ENCODE peak calls at places on chromosomes 5 and 9, in five cellular contexts. Z is H1, W is GM12878, M is K562, E is HepG2. N is an unnamed sample.

GRCh38 chr9:128027166-128027539 is 40.0 kb downstream of the NAIF1 start:
- DNase-seq in Z (no peak), W (no peak), M (no peak), E (no peak), N (no peak)

GRCh38 chr5:84059672-84060071 is 325.0 kb downstream of the EDIL3 start:
- DNase-seq in Z (no peak), W (no peak), M (no peak), E (no peak), N (no peak)

GRCh38 chr5:150075806-150076205 is 10.5 kb downstream of the CSF1R start:
- DNase-seq in Z (peak; percentile 32), W (no peak), M (peak; percentile 27), E (no peak), N (no peak)

GRCh38 chr5:128965011-128965637 is at the start of gene SLC27A6:
- DNase-seq in Z (peak; percentile 82), W (no peak), M (peak; percentile 75), E (no peak), N (peak; percentile 78)

GRCh38 chr5:153476767-153477166 is 13.7 kb upstream of the GRIA1 start:
- DNase-seq in Z (no peak), W (no peak), M (no peak), E (no peak), N (peak; percentile 38)

GRCh38 chr5:1223278-1223670 is 1.9 kb upstream of the SLC6A18 start:
- DNase-seq in Z (no peak), W (no peak), M (no peak), E (no peak), N (no peak)

GRCh38 chr5:149932445-149933350 is 11.9 kb downstream of the PDE6A start:
- DNase-seq in Z (peak; percentile 72), W (no peak), M (no peak), E (peak; percentile 13), N (peak; percentile 72)

GRCh38 chr9:31304576-31304975 is 1079.9 kb upstream of the ACO1 start:
- DNase-seq in Z (no peak), W (no peak), M (no peak), E (no peak), N (no peak)

GRCh38 chr9:105344283-105344682 is 99.8 kb downstream of the SLC44A1 start:
- DNase-seq in Z (no peak), W (no peak), M (no peak), E (no peak), N (no peak)

GRCh38 chr5:73103885-73104284 is 16.5 kb upstream of the TMEM171 start:
- DNase-seq in Z (no peak), W (no peak), M (no peak), E (no peak), N (no peak)

GRCh38 chr5:112154940-112155686 is 264.0 kb downstream of the EPB41L4A start:
- DNase-seq in Z (no peak), W (no peak), M (no peak), E (no peak), N (no peak)

GRCh38 chr9:72551306-72551705 is 29.9 kb downstream of the TMC1 start:
- DNase-seq in Z (no peak), W (no peak), M (no peak), E (no peak), N (no peak)

GRCh38 chr5:63262191-63262981 is 683.8 kb downstream of the LRRC70 start:
- DNase-seq in Z (no peak), W (no peak), M (no peak), E (no peak), N (no peak)

GRCh38 chr5:42089705-42090104 is 164.6 kb downstream of the FBXO4 start:
- DNase-seq in Z (no peak), W (no peak), M (no peak), E (no peak), N (no peak)

GRCh38 chr5:178389796-178390195 is 157.2 kb upstream of the PHYKPL start:
- DNase-seq in Z (no peak), W (no peak), M (no peak), E (no peak), N (no peak)

GRCh38 chr5:27414099-27414498 is 375.7 kb upstream of the CDH9 start:
- DNase-seq in Z (no peak), W (no peak), M (no peak), E (no peak), N (no peak)

GRCh38 chr5:157361865-157362465 is 96.0 kb downstream of the CYFIP2 start:
- DNase-seq in Z (no peak), W (no peak), M (peak; percentile 70), E (no peak), N (no peak)

GRCh38 chr5:159497221-159497620 is 166.9 kb upstream of the IL12B start:
- DNase-seq in Z (no peak), W (no peak), M (no peak), E (no peak), N (no peak)

GRCh38 chr9:75930766-75931311 is 40.4 kb downstream of the PCSK5 start:
- DNase-seq in Z (no peak), W (no peak), M (no peak), E (no peak), N (no peak)

GRCh38 chr9:26551971-26552370 is 340.6 kb downstream of the CAAP1 start:
- DNase-seq in Z (no peak), W (no peak), M (no peak), E (no peak), N (no peak)

GRCh38 chr9:136409557-136410455 is 608 bp downstream of the ENTR1 start:
- DNase-seq in Z (peak; percentile 60), W (no peak), M (peak; percentile 32), E (peak; percentile 30), N (peak; percentile 48)

GRCh38 chr9:133377721-133378216 is 1.6 kb downstream of the STKLD1 start:
- DNase-seq in Z (no peak), W (no peak), M (peak; percentile 70), E (peak; percentile 62), N (no peak)

GRCh38 chr5:93209476-93209875 is 371.5 kb downstream of the NR2F1-AS1 start:
- DNase-seq in Z (no peak), W (no peak), M (no peak), E (no peak), N (no peak)

GRCh38 chr9:129596541-129597328 is 24.2 kb downstream of the C9orf50 start:
- DNase-seq in Z (peak; percentile 85), W (no peak), M (no peak), E (peak; percentile 82), N (peak; percentile 88)

DNA sequence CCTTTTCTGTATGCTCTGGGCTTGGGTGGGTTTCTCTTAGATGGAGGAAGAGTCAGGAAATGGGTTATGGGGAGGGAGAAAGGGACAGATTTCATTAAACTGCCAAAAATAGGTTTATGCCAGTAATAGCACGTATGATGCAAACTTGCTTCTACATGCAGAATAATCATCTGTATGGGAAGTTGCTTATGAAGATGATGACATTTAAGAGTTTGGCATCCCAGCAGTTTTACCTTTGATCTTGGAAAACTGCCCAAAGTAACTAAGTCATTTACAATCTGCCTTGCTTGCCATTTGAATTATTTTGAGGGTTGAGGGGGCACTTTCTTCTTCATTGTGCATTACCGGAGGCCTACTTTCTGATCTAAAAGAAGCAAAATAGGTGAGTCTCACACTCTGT is 282.9 kb upstream of the ANKRD55 start:
- DNase-seq in Z (no peak), W (no peak), M (no peak), E (no peak), N (no peak)
- TF ChIP-seq CREB1 in Z (no peak), W (no peak), M (no peak), E (no peak), N (no peak)

GRCh38 chr5:158421329-158421728 is 562.4 kb upstream of the CLINT1 start:
- DNase-seq in Z (no peak), W (no peak), M (no peak), E (no peak), N (no peak)
- H3K4me2 ChIP-seq in Z (no peak overlapping the region), W (no peak overlapping the region), M (no peak overlapping the region), E (no peak overlapping the region), N (no peak overlapping the region)

GRCh38 chr9:126517751-126518261 is 95.9 kb upstream of the LMX1B start:
- DNase-seq in Z (no peak), W (no peak), M (no peak), E (no peak), N (no peak)
- TF ChIP-seq CREB1 in Z (no peak), W (no peak), M (no peak), E (no peak), N (no peak)

GRCh38 chr9:37676411-37676830 is 25.7 kb downstream of the FRMPD1 start:
- DNase-seq in Z (no peak), W (no peak), M (no peak), E (no peak), N (no peak)

GRCh38 chr9:37678789-37679273 is 28.1 kb downstream of the FRMPD1 start:
- DNase-seq in Z (no peak), W (no peak), M (peak; percentile 76), E (peak; percentile 6), N (peak; percentile 16)

GRCh38 chr9:37679649-37680402 is 29.1 kb downstream of the FRMPD1 start:
- DNase-seq in Z (no peak), W (no peak), M (peak; percentile 22), E (no peak), N (no peak)

GRCh38 chr9:37677435-37677834 is 26.7 kb downstream of the FRMPD1 start:
- DNase-seq in Z (no peak), W (no peak), M (no peak), E (no peak), N (no peak)

DNA sequence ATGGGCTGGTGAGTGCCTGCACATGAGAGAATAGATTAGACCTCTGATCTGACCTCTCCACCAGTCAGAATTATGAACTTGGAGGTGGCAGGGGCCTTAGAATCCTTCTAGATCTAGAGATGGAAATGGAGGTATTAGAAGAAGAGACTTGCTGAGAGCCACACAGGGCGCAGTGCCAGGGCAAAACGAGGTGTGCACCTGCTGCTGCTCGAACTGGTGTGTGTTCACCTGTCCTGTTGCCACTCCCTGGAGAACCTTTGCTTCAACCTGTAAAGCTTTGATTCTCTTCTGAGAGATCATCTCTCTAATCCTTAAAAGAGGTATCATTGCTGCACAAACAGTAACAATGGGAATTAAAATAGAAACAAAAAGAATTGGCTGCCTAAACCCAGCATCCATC is 24.9 kb downstream of the FRMPD1 start:
- DNase-seq in Z (no peak), W (no peak), M (no peak), E (no peak), N (no peak)
- H3K4me2 ChIP-seq in Z (no peak overlapping the region), W (no peak overlapping the region), M (no peak overlapping the region), E (no peak overlapping the region), N (no peak overlapping the region)

GRCh38 chr9:27924502-27924901 is 351.2 kb upstream of the C9orf72 start:
- DNase-seq in Z (no peak), W (no peak), M (no peak), E (no peak), N (no peak)
- TF ChIP-seq CREB1 in Z (no peak), W (no peak), M (no peak), E (no peak), N (no peak)

N was measured in GM23338.